ENCODE peak calls at places on chromosomes 11 and 22, in seven cellular contexts. U is cardiac muscle cell, X is BJ, R is AG04450, Z is Peyer's patch, Q is WTC11, D is IMR-90. L is an unnamed sample.

GRCh38 chr11:67664213-67664585 is 10.2 kb downstream of the ALDH3B2 start:
- DNase-seq in U (no peak), X (no peak), R (no peak), Z (no peak), Q (no peak), D (no peak), L (no peak)

GRCh38 chr22:50206599-50206998 is 5.8 kb downstream of the SELENOO start:
- DNase-seq in U (no peak), X (no peak), R (no peak), Z (no peak), Q (peak), D (peak), L (peak)

GRCh38 chr11:69920500-69921428 is 101.5 kb upstream of the FGF3 start:
- DNase-seq in U (no peak), X (no peak), R (no peak), Z (peak), Q (peak), D (no peak), L (no peak)

GRCh38 chr11:69948256-69949141 is 129.3 kb upstream of the FGF3 start:
- DNase-seq in U (no peak), X (no peak), R (no peak), Z (peak), Q (no peak), D (peak), L (no peak)

GRCh38 chr11:102171101-102171500 is 60.9 kb downstream of the YAP1 start:
- DNase-seq in U (peak), X (no peak), R (no peak), Z (no peak), Q (no peak), D (peak), L (no peak)

GRCh38 chr11:67277231-67277961 is 11.1 kb downstream of the GRK2 start:
- DNase-seq in U (peak), X (no peak), R (no peak), Z (peak), Q (peak), D (peak), L (no peak)

GRCh38 chr22:37018815-37019308 is 385 bp downstream of the TST start:
- DNase-seq in U (peak), X (no peak), R (no peak), Z (peak), Q (peak), D (peak), L (peak)

GRCh38 chr11:126317681-126318641 is 14.1 kb downstream of the DCPS start:
- DNase-seq in U (peak), X (no peak), R (no peak), Z (peak), Q (no peak), D (peak), L (no peak)

GRCh38 chr22:36461665-36462474 is 19.6 kb downstream of the TXN2 start:
- DNase-seq in U (peak), X (no peak), R (peak), Z (no peak), Q (no peak), D (peak), L (no peak)

GRCh38 chr11:10122337-10123197 is 171.5 kb downstream of the SBF2 start:
- DNase-seq in U (peak), X (no peak), R (no peak), Z (no peak), Q (no peak), D (peak), L (no peak)

GRCh38 chr11:43738600-43739409 is 58.3 kb downstream of the HSD17B12 start:
- DNase-seq in U (peak), X (peak), R (peak), Z (no peak), Q (no peak), D (peak), L (no peak)

GRCh38 chr11:1852885-1853284 is at the start of gene LSP1:
- DNase-seq in U (no peak), X (no peak), R (no peak), Z (no peak), Q (no peak), D (no peak), L (no peak)

GRCh38 chr11:14358729-14359439 is at the start of gene RRAS2:
- DNase-seq in U (peak), X (no peak), R (no peak), Z (peak), Q (peak), D (peak), L (peak)

GRCh38 chr11:2796508-2797180 is 88.9 kb downstream of the CDKN1C start:
- DNase-seq in U (no peak), X (no peak), R (no peak), Z (peak), Q (peak), D (no peak), L (no peak)

GRCh38 chr11:118437046-118437735 is 899 bp downstream of the KMT2A start:
- DNase-seq in U (peak), X (no peak), R (no peak), Z (peak), Q (peak), D (peak), L (peak)

GRCh38 chr11:79667377-79667776 is 226.5 kb upstream of the TENM4 start:
- DNase-seq in U (no peak), X (no peak), R (no peak), Z (no peak), Q (no peak), D (no peak), L (no peak)

DNA sequence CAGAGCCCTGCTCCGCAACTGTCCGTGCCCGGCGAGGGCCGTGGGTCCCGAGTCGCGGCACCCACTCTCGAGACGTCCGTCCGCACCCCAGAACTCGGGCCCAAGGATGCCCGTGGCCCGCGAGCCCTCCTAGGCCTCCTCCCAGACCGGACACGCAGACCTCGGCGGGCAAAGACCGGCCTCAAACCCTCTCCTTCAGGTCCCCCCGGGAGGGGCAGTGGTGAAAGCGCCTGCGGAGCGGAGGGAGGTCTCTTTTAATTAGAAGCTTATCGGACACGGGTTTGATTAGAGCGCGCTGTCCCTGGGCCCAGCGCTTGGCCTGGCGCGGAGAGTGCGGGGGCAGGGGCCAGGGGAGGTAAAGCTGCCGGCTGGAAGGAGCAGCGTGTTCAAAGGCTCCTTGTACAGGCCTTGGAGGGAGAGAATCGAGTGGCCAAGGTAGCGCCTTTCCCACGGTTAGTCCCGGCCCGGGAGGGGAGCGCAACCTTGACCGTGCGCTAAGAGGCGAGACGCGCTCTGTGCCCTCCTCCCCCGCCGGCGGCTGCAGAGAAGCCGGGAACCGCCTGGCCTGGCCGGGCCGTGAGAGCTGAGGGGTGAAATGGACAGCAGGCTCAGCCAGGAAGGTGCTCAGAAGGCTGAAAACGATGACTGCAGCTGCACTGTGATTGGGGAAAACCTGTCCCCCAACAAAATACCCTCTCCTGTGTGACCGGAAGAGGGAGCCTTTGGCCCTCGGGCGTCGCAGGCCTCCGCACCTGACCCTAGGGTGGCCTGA is 4.6 kb downstream of the WT1 start:
- DNase-seq in U (peak), X (no peak), R (no peak), Z (no peak), Q (peak), D (no peak), L (peak)
- TF ChIP-seq CTCF in U (peak), X (no peak), R (peak), Z (no peak), Q (peak), D (no peak), L (peak)

GRCh38 chr11:123461164-123461563 is 31.1 kb downstream of the GRAMD1B start:
- DNase-seq in U (no peak), X (no peak), R (no peak), Z (no peak), Q (no peak), D (no peak), L (no peak)
- TF ChIP-seq CTCF in U (no peak), X (no peak), R (no peak), Z (no peak), Q (no peak), D (no peak), L (no peak)

GRCh38 chr22:31135706-31136105 is 4.6 kb downstream of the PLA2G3 start:
- DNase-seq in U (no peak), X (no peak), R (no peak), Z (peak), Q (no peak), D (no peak), L (no peak)
- TF ChIP-seq CTCF in U (no peak), X (no peak), R (no peak), Z (no peak), Q (no peak), D (no peak), L (no peak)

DNA sequence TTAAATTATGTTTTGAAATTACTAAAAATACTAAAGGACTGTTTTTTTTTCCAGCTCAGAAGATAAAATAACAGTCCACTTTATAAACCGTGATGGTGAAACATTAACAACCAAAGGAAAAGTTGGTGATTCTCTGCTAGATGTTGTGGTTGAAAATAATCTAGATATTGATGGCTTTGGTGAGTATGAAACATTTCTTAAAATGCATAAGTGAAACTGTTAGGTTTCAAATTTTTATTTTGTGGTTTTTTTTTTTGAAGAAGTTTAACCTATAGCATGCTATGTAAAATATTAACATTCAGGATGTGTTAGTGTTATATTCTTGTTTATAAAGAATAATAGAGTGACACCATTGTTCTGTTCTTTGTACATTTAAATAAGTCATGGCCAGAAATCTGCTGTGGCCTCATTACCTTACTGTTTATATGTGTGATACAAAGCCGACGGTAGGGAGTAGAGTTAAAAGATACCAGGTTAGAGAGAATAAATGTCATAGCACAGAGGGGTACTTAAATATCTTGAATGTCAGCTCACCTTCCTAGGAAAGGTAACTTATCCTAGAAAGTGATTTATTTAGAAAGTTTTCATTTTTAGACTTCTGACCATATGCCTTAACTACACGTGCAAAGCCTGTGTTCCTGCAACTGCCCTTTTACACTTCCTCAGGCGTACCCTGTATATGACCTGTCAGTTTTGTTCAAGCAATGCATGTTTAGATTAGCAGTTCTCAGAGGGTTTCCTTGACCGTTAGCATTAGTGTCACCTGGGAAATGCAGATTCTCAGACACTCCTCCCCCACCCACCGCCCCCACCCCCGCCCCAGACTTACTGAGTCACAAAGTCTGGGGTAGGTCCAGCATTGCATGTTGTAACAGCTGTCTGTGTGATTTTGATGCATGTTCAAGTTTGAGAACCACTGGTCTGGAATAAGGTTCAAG is 6.3 kb downstream of the FDX1 start:
- DNase-seq in U (peak), X (no peak), R (no peak), Z (no peak), Q (no peak), D (peak), L (no peak)
- TF ChIP-seq CTCF in U (no peak), X (no peak), R (no peak), Z (no peak), Q (no peak), D (no peak), L (no peak)

GRCh38 chr11:66267379-66268209 is 845 bp upstream of the RAB1B start:
- DNase-seq in U (peak), X (no peak), R (peak), Z (peak), Q (peak), D (peak), L (peak)

GRCh38 chr11:66267039-66267378 is 1.4 kb upstream of the RAB1B start:
- DNase-seq in U (no peak), X (no peak), R (no peak), Z (no peak), Q (no peak), D (no peak), L (no peak)

GRCh38 chr11:66271816-66272215 is 3.4 kb downstream of the RAB1B start:
- DNase-seq in U (no peak), X (no peak), R (no peak), Z (no peak), Q (no peak), D (no peak), L (no peak)

GRCh38 chr11:66268210-66268952 is at the start of gene RAB1B:
- DNase-seq in U (peak), X (peak), R (peak), Z (peak), Q (peak), D (peak), L (peak)

DNA sequence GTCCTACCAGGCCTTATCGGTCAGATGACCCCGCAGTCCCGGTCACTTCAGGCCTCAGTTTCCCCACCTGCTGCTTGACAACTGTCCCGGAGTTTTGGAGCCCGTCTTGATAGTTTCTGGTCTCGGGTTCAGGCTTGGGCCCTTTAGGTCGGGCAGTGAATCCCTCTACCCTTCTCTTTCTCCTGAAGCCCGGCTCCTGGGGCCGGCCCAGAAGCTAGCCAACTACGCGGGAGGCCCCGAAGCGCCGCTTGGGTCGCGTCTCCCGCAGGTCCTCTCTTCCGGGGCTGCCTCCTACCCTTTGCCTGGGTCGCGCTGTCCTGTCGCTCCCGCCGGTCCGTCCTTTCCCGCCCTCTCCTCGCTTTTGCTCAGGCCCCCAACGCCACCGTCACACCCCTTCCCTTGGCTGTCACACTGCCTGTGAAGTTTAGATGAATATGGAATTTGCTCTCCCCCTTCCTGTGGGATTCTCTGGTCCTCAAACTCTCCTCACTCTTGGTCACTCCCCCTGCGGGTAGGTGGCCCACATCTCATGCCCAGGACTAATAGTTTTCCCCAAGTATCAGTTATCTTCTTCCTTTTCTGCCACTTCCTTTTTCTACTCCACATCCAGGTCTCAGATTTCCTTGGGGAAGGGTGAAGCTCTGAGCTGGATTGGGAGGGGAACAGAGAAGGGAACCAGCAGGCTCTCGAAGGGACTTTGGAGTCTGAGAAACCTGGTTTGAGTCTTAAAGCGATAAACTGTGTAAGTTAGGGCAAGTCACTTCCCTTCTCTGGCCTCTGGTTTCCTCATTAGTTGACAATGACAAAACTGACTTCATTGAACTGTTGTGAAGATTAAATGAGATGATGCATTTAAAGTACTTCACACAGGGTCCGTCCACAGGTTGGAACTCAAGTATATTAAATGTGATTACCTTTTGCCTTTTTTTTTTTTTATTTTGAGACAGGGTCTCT is 791 bp downstream of the RAB1B start:
- DNase-seq in U (peak), X (no peak), R (no peak), Z (no peak), Q (peak), D (peak), L (no peak)
- TF ChIP-seq CTCF in U (peak), X (peak), R (peak), Z (no peak), Q (no peak), D (peak), L (peak)

GRCh38 chr11:127443297-127443696 is 442.7 kb upstream of the KIRREL3 start:
- DNase-seq in U (no peak), X (no peak), R (no peak), Z (no peak), Q (no peak), D (no peak), L (no peak)

GRCh38 chr11:127445476-127445875 is 444.9 kb upstream of the KIRREL3 start:
- DNase-seq in U (no peak), X (no peak), R (no peak), Z (no peak), Q (no peak), D (no peak), L (no peak)
- TF ChIP-seq CTCF in U (no peak), X (no peak), R (no peak), Z (no peak), Q (no peak), D (no peak), L (no peak)

GRCh38 chr22:26800858-26801257 is 143.5 kb downstream of the MIAT start:
- DNase-seq in U (no peak), X (no peak), R (peak), Z (no peak), Q (peak), D (peak), L (no peak)

GRCh38 chr22:26796785-26797184 is 139.4 kb downstream of the MIAT start:
- DNase-seq in U (no peak), X (no peak), R (no peak), Z (no peak), Q (no peak), D (no peak), L (no peak)

GRCh38 chr22:26801449-26801848 is 144.1 kb downstream of the MIAT start:
- DNase-seq in U (no peak), X (no peak), R (no peak), Z (no peak), Q (no peak), D (no peak), L (no peak)

GRCh38 chr22:26798433-26799065 is 141.2 kb downstream of the MIAT start:
- DNase-seq in U (no peak), X (no peak), R (no peak), Z (no peak), Q (peak), D (no peak), L (no peak)

GRCh38 chr22:26797910-26798309 is 140.5 kb downstream of the MIAT start:
- DNase-seq in U (no peak), X (no peak), R (no peak), Z (no peak), Q (peak), D (no peak), L (peak)
- TF ChIP-seq CTCF in U (no peak), X (no peak), R (no peak), Z (no peak), Q (no peak), D (no peak), L (no peak)

DNA sequence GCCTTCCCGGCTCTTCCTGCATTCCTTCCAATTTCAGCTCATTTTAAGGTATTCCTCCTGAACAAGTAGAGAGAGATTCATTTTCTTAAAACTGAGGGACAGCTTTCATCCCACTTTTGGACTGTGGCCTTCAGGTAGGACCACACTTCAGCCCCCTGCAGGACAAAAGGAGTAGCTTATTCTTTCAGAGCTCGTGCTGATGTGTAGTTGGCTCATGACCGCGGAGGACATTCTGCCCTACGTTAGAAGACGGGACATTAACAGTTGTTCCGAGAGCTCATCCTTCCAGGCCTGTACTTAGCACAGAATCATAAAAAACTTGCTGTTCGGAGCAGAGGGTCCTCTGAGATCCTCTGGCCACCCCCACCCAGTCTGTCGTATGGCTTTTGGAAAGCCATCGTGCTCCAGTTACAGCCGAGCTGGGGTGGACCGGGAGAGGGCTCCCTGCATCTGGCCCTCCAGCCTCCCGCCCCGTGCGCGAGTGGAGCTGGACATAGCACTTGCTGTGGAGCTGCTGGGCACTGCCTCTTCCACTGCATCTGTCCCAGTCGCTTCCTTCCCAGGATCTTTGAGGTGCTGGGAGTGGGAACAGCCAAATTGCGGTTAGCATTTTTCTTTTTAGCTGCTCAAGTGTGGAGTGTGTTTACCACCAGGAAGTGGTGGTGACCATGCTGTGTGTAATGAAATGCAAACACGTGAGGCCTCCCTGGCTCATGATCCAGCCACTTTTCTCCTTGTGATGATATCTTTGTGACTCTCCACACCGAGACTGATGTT is 250.3 kb downstream of the TBC1D22A start:
- DNase-seq in U (peak), X (peak), R (peak), Z (no peak), Q (no peak), D (peak), L (no peak)
- TF ChIP-seq CTCF in U (peak), X (no peak), R (peak), Z (no peak), Q (peak), D (peak), L (peak)